ENCODE peak calls at places on chromosome 18, in six cellular contexts. W, M, Y, J, V and U are unnamed samples.

GRCh38 chr18:36757081-36757480 is 71.7 kb downstream of the TPGS2 start:
- DNase-seq in M (peak), J (peak), V (peak), W (no peak), Y (no peak), U (no peak)

GRCh38 chr18:59376351-59376935 is 17.4 kb upstream of the LMAN1 start:
- DNase-seq in W (no peak), J (no peak), V (no peak), Y (no peak), M (no peak), U (no peak)

GRCh38 chr18:57947117-57947516 is 96.9 kb upstream of the NEDD4L start:
- DNase-seq in Y (no peak), W (no peak), M (no peak), V (no peak), J (no peak), U (no peak)

GRCh38 chr18:8657873-8658521 is 47.4 kb upstream of the MTCL1 start:
- DNase-seq in W (no peak), M (no peak), V (no peak), Y (no peak), J (no peak), U (no peak)

GRCh38 chr18:10923671-10924070 is 225.7 kb downstream of the PIEZO2 start:
- DNase-seq in V (no peak), J (no peak), Y (no peak), W (no peak), M (no peak), U (no peak)

GRCh38 chr18:30787410-30787809 is 255.1 kb downstream of the DSC3 start:
- DNase-seq in V (no peak), Y (no peak), M (no peak), W (no peak), J (no peak), U (no peak)

GRCh38 chr18:43043626-43044025 is 71.9 kb downstream of the RIT2 start:
- DNase-seq in V (no peak), W (no peak), Y (no peak), M (no peak), J (no peak), U (no peak)

GRCh38 chr18:37658894-37659293 is 93.3 kb upstream of the CELF4 start:
- DNase-seq in Y (no peak), W (no peak), J (no peak), M (no peak), V (no peak), U (no peak)

GRCh38 chr18:59650266-59650820 is 46.9 kb downstream of the CCBE1 start:
- DNase-seq in Y (no peak), J (no peak), M (no peak), V (peak), W (no peak), U (no peak)

GRCh38 chr18:8516391-8517250 is 92.6 kb upstream of the RAB12 start:
- DNase-seq in Y (no peak), J (no peak), V (no peak), M (no peak), W (no peak), U (no peak)

GRCh38 chr18:34870916-34871315 is 160.8 kb downstream of the DTNA start:
- DNase-seq in W (no peak), M (no peak), J (no peak), V (no peak), Y (no peak), U (no peak)

GRCh38 chr18:2903006-2903405 is 56.2 kb downstream of the EMILIN2 start:
- DNase-seq in Y (no peak), W (no peak), M (no peak), J (no peak), V (no peak), U (no peak)

GRCh38 chr18:2686349-2686968 is 30.9 kb downstream of the SMCHD1 start:
- DNase-seq in J (no peak), V (no peak), Y (no peak), M (no peak), W (no peak), U (no peak)

GRCh38 chr18:60232541-60232940 is 140.0 kb downstream of the MC4R start:
- DNase-seq in M (peak), W (no peak), V (no peak), Y (no peak), J (no peak), U (no peak)

GRCh38 chr18:75923169-75923568 is 495.7 kb upstream of the SMIM21 start:
- DNase-seq in Y (no peak), J (peak), W (no peak), V (no peak), M (peak), U (no peak)

GRCh38 chr18:47846431-47846830 is 84.0 kb downstream of the SMAD2 start:
- DNase-seq in M (no peak), Y (no peak), J (no peak), V (no peak), W (no peak), U (no peak)

GRCh38 chr18:51195602-51196115 is 1.8 kb downstream of the MEX3C start:
- DNase-seq in J (peak), W (peak), M (peak), V (no peak), Y (no peak), U (no peak)

GRCh38 chr18:78697446-78697845 is 282.2 kb upstream of the SALL3 start:
- DNase-seq in Y (no peak), J (no peak), V (no peak), M (no peak), W (no peak), U (no peak)

GRCh38 chr18:55488473-55488872 is 99.5 kb downstream of the TCF4 start:
- DNase-seq in Y (no peak), W (no peak), V (no peak), M (no peak), J (no peak), U (no peak)

GRCh38 chr18:12515550-12515949 is 107.8 kb downstream of the PRELID3A start:
- DNase-seq in V (no peak), J (no peak), M (no peak), W (no peak), Y (no peak), U (no peak)

GRCh38 chr18:80175451-80176235 is 66.6 kb downstream of the ADNP2 start:
- DNase-seq in V (no peak), M (no peak), Y (no peak), W (peak), J (peak), U (no peak)

GRCh38 chr18:1624612-1625011 is 719.9 kb downstream of the ADCYAP1 start:
- DNase-seq in Y (no peak), J (no peak), M (no peak), W (no peak), V (no peak), U (no peak)

GRCh38 chr18:3877678-3878077 is 427.7 kb downstream of the TGIF1 start:
- DNase-seq in M (no peak), Y (no peak), V (no peak), J (peak), W (no peak), U (no peak)

GRCh38 chr18:76232010-76232409 is 263.0 kb downstream of the ZNF516 start:
- DNase-seq in J (no peak), V (no peak), Y (no peak), W (no peak), M (no peak), U (no peak)

GRCh38 chr18:43869451-43870008 is 592.2 kb upstream of the SYT4 start:
- DNase-seq in Y (no peak), M (no peak), V (peak), W (no peak), J (no peak), U (no peak)

GRCh38 chr18:55863876-55864275 is 275.9 kb upstream of the TCF4 start:
- DNase-seq in V (no peak), W (no peak), J (no peak), Y (no peak), M (no peak), U (no peak)

GRCh38 chr18:3135536-3135935 is 84.2 kb downstream of the MYOM1 start:
- DNase-seq in W (no peak), J (no peak), V (no peak), Y (no peak), M (no peak), U (no peak)

GRCh38 chr18:59055345-59056032 is 84.2 kb upstream of the SEC11C start:
- DNase-seq in W (no peak), Y (no peak), V (no peak), J (no peak), M (no peak), U (no peak)

GRCh38 chr18:715626-716025 is 3.2 kb upstream of the ENOSF1 start:
- DNase-seq in Y (no peak), M (no peak), V (peak), W (no peak), J (no peak), U (no peak)

GRCh38 chr18:8423051-8423558 is 186.1 kb upstream of the RAB12 start:
- DNase-seq in W (no peak), J (no peak), Y (no peak), V (peak), M (no peak), U (no peak)

GRCh38 chr18:75341267-75341666 is 86.2 kb downstream of the SMIM21 start:
- DNase-seq in W (no peak), V (no peak), M (no peak), Y (no peak), J (no peak), U (no peak)

GRCh38 chr18:36496022-36496421 is 198.5 kb downstream of the FHOD3 start:
- DNase-seq in Y (no peak), M (no peak), W (no peak), J (no peak), V (no peak), U (no peak)

GRCh38 chr18:58639751-58640427 is 11.0 kb upstream of the ALPK2 start:
- DNase-seq in W (no peak), M (no peak), J (no peak), Y (no peak), V (no peak), U (no peak)

GRCh38 chr18:48623468-48624220 is 84.8 kb downstream of the CTIF start:
- DNase-seq in W (no peak), M (no peak), J (no peak), Y (no peak), V (peak), U (no peak)

GRCh38 chr18:2821695-2822094 is 25.1 kb upstream of the EMILIN2 start:
- DNase-seq in M (no peak), Y (no peak), W (no peak), J (no peak), V (no peak), U (no peak)

DNA sequence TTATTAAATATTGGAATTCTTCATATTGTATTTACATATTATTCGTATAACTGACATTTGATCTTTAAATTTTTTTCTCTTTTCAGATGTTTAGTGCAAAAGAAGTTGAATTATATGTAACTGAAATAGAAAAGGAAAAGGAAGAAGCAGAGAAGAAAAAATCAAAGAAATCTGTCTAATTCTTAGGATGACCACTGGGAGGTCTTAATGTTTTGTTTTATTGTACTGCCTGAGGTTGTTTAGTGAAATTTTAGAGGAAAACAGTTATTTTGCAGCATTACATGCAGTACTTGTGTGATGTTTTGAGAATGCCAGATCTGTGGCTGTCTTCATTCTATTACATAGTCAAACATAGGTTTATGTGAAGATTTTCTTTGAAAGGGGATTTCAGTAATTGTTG is 34.0 kb upstream of the TAF4B start:
- DNase-seq in J (no peak), M (no peak), Y (no peak), W (no peak), V (no peak), U (no peak)
- TF ChIP-seq CTCF in J (no peak), M (no peak), Y (no peak), W (no peak), V (no peak), U (no peak)

GRCh38 chr18:74152906-74153305 is 4.6 kb downstream of the TIMM21 start:
- DNase-seq in W (no peak), V (no peak), Y (no peak), M (no peak), J (no peak), U (no peak)
- TF ChIP-seq CTCF in W (no peak), V (no peak), Y (no peak), M (no peak), J (no peak), U (peak)

GRCh38 chr18:52670903-52671302 is 330.9 kb downstream of the DCC start:
- DNase-seq in V (no peak), J (peak), M (peak), W (no peak), Y (no peak), U (no peak)
- TF ChIP-seq CTCF in V (peak), J (peak), M (peak), W (no peak), Y (peak), U (peak)

DNA sequence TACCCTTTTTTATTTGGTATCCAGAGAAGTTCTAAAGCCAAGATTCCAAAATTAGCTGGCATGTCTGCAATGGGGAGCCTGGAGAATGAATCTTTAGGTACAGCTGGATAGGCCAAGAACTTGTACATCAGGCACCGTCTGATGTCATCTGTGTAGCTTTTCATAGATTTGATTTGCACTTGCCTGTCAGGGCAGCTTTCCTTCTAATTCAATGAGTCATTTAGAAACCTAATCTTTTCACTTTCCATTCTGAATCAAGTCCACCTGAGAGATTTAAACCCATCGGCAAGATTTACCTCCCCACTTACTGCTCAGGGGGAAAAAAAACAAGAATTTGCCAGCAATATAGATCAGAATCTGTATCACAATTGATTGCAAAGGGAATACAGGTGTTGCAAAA is 60.9 kb upstream of the ACAA2 start:
- DNase-seq in V (no peak), Y (no peak), J (no peak), M (no peak), W (no peak), U (peak)
- TF ChIP-seq CTCF in V (no peak), Y (no peak), J (no peak), M (no peak), W (no peak), U (no peak)

DNA sequence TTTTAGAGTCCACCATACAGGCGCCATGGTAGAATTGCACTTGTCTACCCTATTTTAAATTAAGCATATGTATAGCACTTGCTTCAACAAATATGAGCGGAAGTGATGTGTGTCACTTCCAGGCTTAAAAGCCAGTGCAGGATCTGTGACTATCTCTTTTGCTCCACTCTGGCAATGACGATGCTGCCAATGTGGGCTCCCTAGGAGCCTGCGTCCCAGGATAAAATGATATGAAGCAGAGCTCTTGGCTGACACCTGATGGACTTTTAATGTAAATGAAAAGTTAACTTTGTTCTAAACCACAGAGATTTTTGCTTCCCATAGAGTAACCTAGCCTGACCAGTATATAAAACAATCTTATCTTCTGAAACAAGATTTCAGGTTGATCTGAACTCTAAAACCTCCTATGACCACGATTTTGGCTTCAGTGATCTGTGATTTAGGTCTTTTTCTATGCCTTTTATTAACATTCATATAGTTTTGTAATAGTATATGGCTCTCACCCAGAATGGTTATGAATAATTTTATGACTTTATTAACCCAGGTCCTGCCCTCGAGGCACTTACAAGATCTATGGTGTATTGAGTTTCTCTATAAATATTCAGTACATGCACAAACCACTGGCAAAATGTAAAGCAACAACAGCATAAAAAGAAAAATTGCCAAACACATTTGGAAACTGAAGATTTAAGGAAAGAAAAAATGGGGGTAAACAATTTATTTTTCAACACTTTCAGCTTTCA is 422.5 kb upstream of the PIK3C3 start:
- DNase-seq in M (no peak), W (no peak), Y (no peak), V (no peak), J (no peak), U (no peak)
- TF ChIP-seq CTCF in M (no peak), W (no peak), Y (peak), V (no peak), J (no peak), U (no peak)

GRCh38 chr18:46073474-46074331 is 1.6 kb upstream of the PSTPIP2 start:
- DNase-seq in M (no peak), Y (peak), W (peak), J (peak), V (no peak), U (peak)
- TF ChIP-seq CTCF in M (peak), Y (peak), W (peak), J (peak), V (peak), U (peak)

GRCh38 chr18:63953811-63954210 is 4.7 kb downstream of the HMSD start:
- DNase-seq in M (no peak), W (no peak), J (no peak), Y (no peak), V (no peak), U (no peak)

GRCh38 chr18:63947051-63947790 is 1.9 kb upstream of the HMSD start:
- DNase-seq in W (no peak), M (no peak), Y (no peak), J (no peak), V (no peak), U (no peak)

GRCh38 chr18:63951302-63951705 is 2.2 kb downstream of the HMSD start:
- DNase-seq in V (no peak), M (no peak), J (no peak), Y (no peak), W (no peak), U (no peak)

GRCh38 chr18:63949068-63949737 is at the start of gene HMSD:
- DNase-seq in W (peak), V (no peak), J (peak), M (peak), Y (peak), U (peak)
- TF ChIP-seq CTCF in W (no peak), V (peak), J (peak), M (peak), Y (peak), U (peak)

DNA sequence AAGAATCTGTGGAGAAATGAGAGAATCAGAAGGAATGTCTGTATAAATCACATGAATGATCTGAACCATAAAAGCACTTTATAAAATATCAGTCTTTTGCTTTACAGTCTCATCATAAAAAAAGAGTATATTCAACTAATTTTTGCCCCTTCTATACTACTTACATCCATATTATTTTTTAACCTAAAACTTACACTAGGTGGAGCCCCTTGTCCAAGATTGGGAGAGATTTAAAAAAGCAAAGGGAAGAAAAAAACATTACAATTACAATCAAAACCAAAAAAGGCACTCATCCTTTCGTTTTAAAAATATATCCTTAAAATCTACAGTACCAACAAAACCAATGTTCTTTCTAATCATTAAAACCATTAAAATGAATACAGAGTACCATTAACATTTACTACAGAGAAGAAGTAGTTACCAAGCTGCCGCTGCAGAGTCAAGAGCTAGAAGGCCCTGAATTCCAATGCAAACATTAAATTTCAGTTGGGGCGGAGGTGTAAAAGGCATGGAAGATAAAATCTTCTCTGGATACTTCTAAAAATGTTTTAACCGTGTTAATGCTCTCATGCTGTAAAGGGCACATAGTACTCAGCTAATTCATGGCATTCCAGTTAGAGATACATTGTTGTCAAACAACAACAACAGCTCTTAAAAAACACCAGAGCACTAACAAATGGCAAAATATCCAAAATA is 56.7 kb upstream of the EPB41L3 start:
- DNase-seq in M (no peak), V (no peak), J (no peak), W (no peak), Y (no peak), U (no peak)
- TF ChIP-seq CTCF in M (peak), V (no peak), J (peak), W (no peak), Y (peak), U (peak)

GRCh38 chr18:21680148-21680547 is 24.4 kb downstream of the ABHD3 start:
- DNase-seq in M (no peak), J (no peak), W (no peak), V (no peak), Y (no peak), U (no peak)
- TF ChIP-seq CTCF in M (no peak), J (no peak), W (no peak), V (no peak), Y (no peak), U (no peak)

GRCh38 chr18:7152485-7152884 is 34.9 kb upstream of the LAMA1 start:
- DNase-seq in Y (no peak), W (no peak), J (no peak), M (no peak), V (no peak), U (no peak)
- TF ChIP-seq CTCF in Y (no peak), W (no peak), J (no peak), M (no peak), V (no peak), U (no peak)